ENCODE peak calls at places on chromosomes 3 and 15, in seven cellular contexts. W, O, D, U, K, A and B are unnamed samples.

GRCh38 chr3:158709666-158710083 is 22.6 kb downstream of the RARRES1 start:
- DNase-seq in W (no peak), O (no peak), D (peak; percentile 89), U (peak; percentile 96), K (no peak), A (no peak), B (no peak)

GRCh38 chr3:45992820-45993219 is 2.8 kb downstream of the FYCO1 start:
- DNase-seq in W (no peak), O (peak; percentile 46), D (peak; percentile 74), U (no peak), K (no peak), A (no peak), B (no peak)

GRCh38 chr15:90638963-90639362 is 78.2 kb upstream of the BLM start:
- DNase-seq in W (no peak), O (no peak), D (no peak), U (no peak), K (no peak), A (no peak), B (no peak)

GRCh38 chr15:89863918-89864317 is 29.9 kb downstream of the AP3S2 start:
- DNase-seq in W (no peak), O (no peak), D (no peak), U (peak; percentile 25), K (no peak), A (no peak), B (no peak)

GRCh38 chr3:42749753-42750231 is 23.3 kb downstream of the CCDC13 start:
- DNase-seq in W (no peak), O (peak; percentile 82), D (peak; percentile 8), U (peak; percentile 30), K (no peak), A (no peak), B (no peak)

GRCh38 chr3:50608278-50608677 is 3.3 kb downstream of the CISH start:
- DNase-seq in W (no peak), O (no peak), D (no peak), U (no peak), K (no peak), A (peak; percentile 7), B (no peak)

GRCh38 chr3:188092648-188093047 is 61.3 kb upstream of the LPP start:
- DNase-seq in W (no peak), O (no peak), D (peak; percentile 78), U (peak; percentile 43), K (no peak), A (no peak), B (no peak)

GRCh38 chr15:98787190-98787589 is 138.9 kb downstream of the IGF1R start:
- DNase-seq in W (no peak), O (no peak), D (no peak), U (no peak), K (no peak), A (no peak), B (no peak)

GRCh38 chr15:70870066-70870465 is 16.1 kb upstream of the LARP6 start:
- DNase-seq in W (no peak), O (no peak), D (peak; percentile 46), U (peak; percentile 92), K (no peak), A (no peak), B (no peak)

GRCh38 chr3:184040010-184040409 is 8.5 kb downstream of the HTR3D start:
- DNase-seq in W (no peak), O (peak; percentile 75), D (peak; percentile 63), U (peak; percentile 26), K (no peak), A (no peak), B (no peak)

GRCh38 chr15:73051402-73051810 is 857 bp upstream of the NEO1 start:
- DNase-seq in W (no peak), O (no peak), D (peak; percentile 44), U (no peak), K (peak; percentile 18), A (no peak), B (no peak)

GRCh38 chr3:116129187-116129945 is 315.9 kb downstream of the LSAMP start:
- DNase-seq in W (no peak), O (no peak), D (no peak), U (no peak), K (no peak), A (no peak), B (no peak)

GRCh38 chr3:42750834-42751233 is 22.2 kb downstream of the CCDC13 start:
- DNase-seq in W (no peak), O (no peak), D (peak; percentile 18), U (no peak), K (no peak), A (no peak), B (no peak)

GRCh38 chr3:107430214-107431047 is 53.2 kb downstream of the CCDC54 start:
- DNase-seq in W (no peak), O (peak; percentile 18), D (no peak), U (peak; percentile 61), K (peak; percentile 21), A (peak; percentile 34), B (no peak)

GRCh38 chr3:120477826-120478225 is 27.0 kb upstream of the FSTL1 start:
- DNase-seq in W (no peak), O (no peak), D (no peak), U (no peak), K (no peak), A (no peak), B (no peak)

GRCh38 chr3:158085358-158085757 is 20.9 kb downstream of the SHOX2 start:
- DNase-seq in W (no peak), O (no peak), D (no peak), U (no peak), K (no peak), A (no peak), B (no peak)

GRCh38 chr3:42123012-42123581 is 31.9 kb downstream of the TRAK1 start:
- DNase-seq in W (no peak), O (no peak), D (no peak), U (no peak), K (no peak), A (no peak), B (no peak)

GRCh38 chr15:38129531-38130199 is 123.0 kb upstream of the SPRED1 start:
- DNase-seq in W (peak; percentile 85), O (no peak), D (no peak), U (peak; percentile 100), K (peak; percentile 51), A (no peak), B (no peak)

GRCh38 chr3:192571197-192571791 is 156.0 kb downstream of the FGF12 start:
- DNase-seq in W (no peak), O (no peak), D (peak; percentile 52), U (peak; percentile 36), K (no peak), A (no peak), B (no peak)

GRCh38 chr15:52483712-52484111 is 45.0 kb downstream of the MYO5A start:
- DNase-seq in W (no peak), O (no peak), D (no peak), U (peak; percentile 44), K (no peak), A (no peak), B (no peak)

GRCh38 chr3:38588995-38589937 is 60.2 kb downstream of the SCN5A start:
- DNase-seq in W (no peak), O (no peak), D (peak; percentile 20), U (no peak), K (no peak), A (no peak), B (no peak)

GRCh38 chr3:139521144-139521543 is 18.4 kb downstream of the RBP1 start:
- DNase-seq in W (no peak), O (no peak), D (peak; percentile 18), U (no peak), K (no peak), A (no peak), B (no peak)

GRCh38 chr3:154766765-154767503 is 313.2 kb upstream of the MME start:
- DNase-seq in W (no peak), O (no peak), D (no peak), U (no peak), K (no peak), A (no peak), B (no peak)

DNA sequence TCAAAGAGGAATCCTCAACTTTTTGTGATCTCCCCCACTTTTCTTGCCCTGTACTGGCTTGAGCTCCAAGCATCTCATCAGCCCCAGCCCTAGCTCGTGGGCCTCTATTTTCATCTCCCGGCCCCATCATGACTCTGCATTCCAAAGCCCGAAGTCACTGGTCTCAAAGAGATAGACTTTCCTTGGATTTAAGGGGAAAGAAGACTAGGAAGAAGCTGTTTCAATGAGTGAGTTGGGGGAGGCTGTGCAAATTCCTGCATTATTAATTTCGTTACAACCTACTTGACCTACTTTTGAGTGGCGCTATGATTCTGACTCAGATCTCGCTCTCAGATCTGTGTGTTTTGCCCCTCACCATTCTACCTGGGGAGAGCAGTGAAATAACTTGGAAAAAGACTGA is 266.6 kb upstream of the TBL1XR1 start:
- DNase-seq in W (no peak), O (peak; percentile 28), D (peak; percentile 47), U (peak; percentile 49), K (no peak), A (no peak), B (no peak)
- H3K4me1 ChIP-seq in W (peaks cover 6% of the 10 kb centered on the region), O (peaks cover 24% of the 10 kb centered on the region), D (peaks cover 27% of the 10 kb centered on the region), U (peaks cover 16% of the 10 kb centered on the region), K (peaks cover 13% of the 10 kb centered on the region), A (peaks cover 3% of the 10 kb centered on the region), B (no peaks in the 10 kb centered on the region)

GRCh38 chr3:177347611-177348010 is 150.3 kb upstream of the TBL1XR1 start:
- DNase-seq in W (no peak), O (no peak), D (no peak), U (no peak), K (no peak), A (no peak), B (no peak)

GRCh38 chr3:177348974-177349373 is 151.7 kb upstream of the TBL1XR1 start:
- DNase-seq in W (no peak), O (no peak), D (no peak), U (no peak), K (no peak), A (no peak), B (no peak)

GRCh38 chr3:177345049-177345972 is 148.0 kb upstream of the TBL1XR1 start:
- DNase-seq in W (peak; percentile 80), O (peak; percentile 62), D (peak; percentile 92), U (peak; percentile 92), K (no peak), A (peak; percentile 82), B (peak; percentile 49)

GRCh38 chr3:177345973-177346503 is 148.8 kb upstream of the TBL1XR1 start:
- DNase-seq in W (no peak), O (no peak), D (no peak), U (no peak), K (no peak), A (no peak), B (no peak)

GRCh38 chr3:177346878-177347277 is 149.6 kb upstream of the TBL1XR1 start:
- DNase-seq in W (no peak), O (no peak), D (no peak), U (no peak), K (no peak), A (no peak), B (no peak)
- H3K4me3 ChIP-seq in W (no peak overlapping the region), O (no peak overlapping the region), D (no peak overlapping the region), U (no peak overlapping the region), K (no peak overlapping the region), A (no peak overlapping the region), B (no peak overlapping the region)

GRCh38 chr3:112583105-112583504 is 21.3 kb downstream of the SLC35A5 start:
- DNase-seq in W (no peak), O (no peak), D (no peak), U (no peak), K (no peak), A (no peak), B (no peak)
- H3K36me3 ChIP-seq in W (peaks cover 19% of the 10 kb centered on the region), O (no peaks in the 10 kb centered on the region), D (peaks cover 32% of the 10 kb centered on the region), U (no peaks in the 10 kb centered on the region), K (peaks cover 5% of the 10 kb centered on the region), A (peaks cover 27% of the 10 kb centered on the region), B (peaks cover 12% of the 10 kb centered on the region)

DNA sequence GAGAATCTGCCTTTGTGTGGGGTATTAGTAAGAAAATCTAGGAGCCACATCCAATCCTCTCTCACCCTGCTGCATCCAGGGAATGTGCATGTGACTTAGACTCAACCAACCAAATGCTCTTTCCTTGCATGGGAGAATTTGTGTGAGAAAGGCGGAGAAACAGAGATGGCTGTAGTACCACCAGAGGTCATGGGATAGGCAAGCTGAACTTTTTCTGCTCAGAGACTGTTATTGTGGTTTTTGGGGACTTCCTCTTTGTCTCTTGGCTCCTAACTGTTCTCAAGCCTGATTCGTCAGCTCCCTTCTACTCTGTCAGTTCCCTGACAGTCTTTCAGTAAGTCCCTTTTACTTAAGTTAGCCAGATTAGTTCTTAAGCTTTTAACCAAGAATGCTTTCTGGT is 2.6 kb upstream of the ZSCAN2 start:
- DNase-seq in W (no peak), O (peak; percentile 44), D (no peak), U (no peak), K (no peak), A (peak; percentile 77), B (peak; percentile 34)
- H3K4me1 ChIP-seq in W (no peaks in the 10 kb centered on the region), O (peaks cover 23% of the 10 kb centered on the region), D (peaks cover 3% of the 10 kb centered on the region), U (no peaks in the 10 kb centered on the region), K (peaks cover 7% of the 10 kb centered on the region), A (peaks cover 36% of the 10 kb centered on the region), B (peaks cover 33% of the 10 kb centered on the region)